ENCODE peak calls at places on chromosomes 12 and 14, in eight cellular contexts. P is lower lobe of right lung; K is stimulated activated CD4-positive, alpha-beta T cell treated with anti-CD3 and anti-CD28 coated beads, Interleukin-1b, Interleukin-23, amount 100 ng/mL, for 24 hours; Z is fibroblast of pulmonary artery; Y is GM23338; R is colonic mucosa; V is HEK293T; S is suprapubic skin. B is an unnamed sample.

GRCh38 chr12:132168311-132169031 is 24.2 kb downstream of the NOC4L start:
- DNase-seq in P (no peak), K (no peak), Z (no peak), Y (no peak), R (no peak), V (no peak), S (no peak), B (no peak)

GRCh38 chr14:100775351-100775830 is 48.7 kb downstream of the DLK1 start:
- DNase-seq in P (no peak), K (no peak), Z (no peak), Y (no peak), R (no peak), V (no peak), S (no peak), B (no peak)

GRCh38 chr12:47282206-47282605 is 202.4 kb upstream of the AMIGO2 start:
- DNase-seq in P (no peak), K (no peak), Z (peak), Y (no peak), R (no peak), V (no peak), S (no peak), B (no peak)

GRCh38 chr14:48584031-48584430 is 908.6 kb upstream of the MDGA2 start:
- DNase-seq in P (no peak), K (no peak), Z (peak), Y (no peak), R (no peak), V (no peak), S (no peak), B (no peak)

GRCh38 chr14:106044949-106045596 is 518.7 kb downstream of the TMEM121 start:
- DNase-seq in P (peak), K (peak), Z (no peak), Y (peak), R (peak), V (peak), S (no peak), B (peak)

GRCh38 chr12:105724651-105725050 is 394.2 kb downstream of the C12orf75 start:
- DNase-seq in P (no peak), K (no peak), Z (peak), Y (no peak), R (no peak), V (no peak), S (no peak), B (no peak)

GRCh38 chr12:106908561-106908960 is 47.1 kb upstream of the TMEM263 start:
- DNase-seq in P (no peak), K (no peak), Z (no peak), Y (no peak), R (no peak), V (no peak), S (no peak), B (no peak)

GRCh38 chr12:68455676-68456345 is 123.6 kb upstream of the MDM1 start:
- DNase-seq in P (no peak), K (no peak), Z (peak), Y (no peak), R (no peak), V (no peak), S (no peak), B (no peak)

GRCh38 chr14:25944020-25944419 is 653.8 kb downstream of the NOVA1 start:
- DNase-seq in P (no peak), K (no peak), Z (no peak), Y (no peak), R (no peak), V (no peak), S (no peak), B (no peak)

GRCh38 chr14:58072288-58073071 is 79.5 kb downstream of the ARMH4 start:
- DNase-seq in P (no peak), K (no peak), Z (peak), Y (peak), R (peak), V (peak), S (no peak), B (peak)

GRCh38 chr14:104932676-104933631 is 8.3 kb downstream of the PLD4 start:
- DNase-seq in P (peak), K (peak), Z (peak), Y (peak), R (peak), V (peak), S (peak), B (peak)

GRCh38 chr14:59482471-59483331 is 1.5 kb downstream of the L3HYPDH start:
- DNase-seq in P (no peak), K (no peak), Z (peak), Y (no peak), R (peak), V (no peak), S (no peak), B (no peak)

GRCh38 chr14:65290830-65291229 is 121.7 kb upstream of the FUT8 start:
- DNase-seq in P (no peak), K (no peak), Z (peak), Y (no peak), R (no peak), V (no peak), S (no peak), B (no peak)

GRCh38 chr12:95321516-95322246 is 104.1 kb downstream of the VEZT start:
- DNase-seq in P (no peak), K (no peak), Z (no peak), Y (no peak), R (no peak), V (no peak), S (no peak), B (no peak)

GRCh38 chr12:57577981-57578758 is 12.8 kb upstream of the PIP4K2C start:
- DNase-seq in P (no peak), K (no peak), Z (no peak), Y (no peak), R (no peak), V (no peak), S (no peak), B (no peak)

GRCh38 chr12:76158518-76159321 is 74.2 kb upstream of the NAP1L1 start:
- DNase-seq in P (no peak), K (peak), Z (peak), Y (peak), R (peak), V (peak), S (no peak), B (no peak)

B was measured in NCI-H526.